ENCODE peak calls at places on chromosomes 16 and 17, in six cellular contexts. One of them, this sample, is unnamed.

GRCh38 chr16:47460301-47460754 is 535 bp downstream of the ITFG1 start:
- DNase-seq in NCI-H1417: peak
- DNase-seq in GM23248: peak
- DNase-seq in activated CD4-positive, alpha-beta T cell treated with anti-CD3 and anti-CD28 coated beads for 48 hours: no peak
- DNase-seq in Kasumi-1: no peak
- DNase-seq in stimulated activated CD4-positive, alpha-beta T cell treated with anti-CD3 and anti-CD28 coated beads, Interleukin-4, amount 100 ng/mL, for 4 hours: no peak
- DNase-seq in this sample: no peak

GRCh38 chr17:59356543-59357218 is 25.2 kb downstream of the YPEL2 start:
- DNase-seq in stimulated activated CD4-positive, alpha-beta T cell treated with anti-CD3 and anti-CD28 coated beads, Interleukin-4, amount 100 ng/mL, for 4 hours: no peak
- DNase-seq in Kasumi-1: no peak
- DNase-seq in NCI-H1417: no peak
- DNase-seq in activated CD4-positive, alpha-beta T cell treated with anti-CD3 and anti-CD28 coated beads for 48 hours: no peak
- DNase-seq in GM23248: peak
- DNase-seq in this sample: no peak

GRCh38 chr17:82985973-82986372 is 93.4 kb upstream of the METRNL start:
- DNase-seq in GM23248: peak
- DNase-seq in NCI-H1417: no peak
- DNase-seq in stimulated activated CD4-positive, alpha-beta T cell treated with anti-CD3 and anti-CD28 coated beads, Interleukin-4, amount 100 ng/mL, for 4 hours: peak
- DNase-seq in Kasumi-1: peak
- DNase-seq in activated CD4-positive, alpha-beta T cell treated with anti-CD3 and anti-CD28 coated beads for 48 hours: peak
- DNase-seq in this sample: no peak

GRCh38 chr17:19812407-19812806 is 55.3 kb downstream of the ULK2 start:
- DNase-seq in GM23248: peak
- DNase-seq in stimulated activated CD4-positive, alpha-beta T cell treated with anti-CD3 and anti-CD28 coated beads, Interleukin-4, amount 100 ng/mL, for 4 hours: no peak
- DNase-seq in activated CD4-positive, alpha-beta T cell treated with anti-CD3 and anti-CD28 coated beads for 48 hours: no peak
- DNase-seq in Kasumi-1: peak
- DNase-seq in NCI-H1417: no peak
- DNase-seq in this sample: no peak

GRCh38 chr16:83105279-83106077 is 478.7 kb downstream of the CDH13 start:
- DNase-seq in activated CD4-positive, alpha-beta T cell treated with anti-CD3 and anti-CD28 coated beads for 48 hours: no peak
- DNase-seq in stimulated activated CD4-positive, alpha-beta T cell treated with anti-CD3 and anti-CD28 coated beads, Interleukin-4, amount 100 ng/mL, for 4 hours: no peak
- DNase-seq in NCI-H1417: no peak
- DNase-seq in GM23248: no peak
- DNase-seq in Kasumi-1: no peak
- DNase-seq in this sample: no peak

GRCh38 chr16:4288148-4288921 is 15.5 kb upstream of the TFAP4 start:
- DNase-seq in NCI-H1417: peak
- DNase-seq in GM23248: peak
- DNase-seq in Kasumi-1: no peak
- DNase-seq in stimulated activated CD4-positive, alpha-beta T cell treated with anti-CD3 and anti-CD28 coated beads, Interleukin-4, amount 100 ng/mL, for 4 hours: peak
- DNase-seq in activated CD4-positive, alpha-beta T cell treated with anti-CD3 and anti-CD28 coated beads for 48 hours: peak
- DNase-seq in this sample: peak

GRCh38 chr16:27237229-27238015 is 31.1 kb downstream of the NSMCE1 start:
- DNase-seq in Kasumi-1: peak
- DNase-seq in NCI-H1417: no peak
- DNase-seq in activated CD4-positive, alpha-beta T cell treated with anti-CD3 and anti-CD28 coated beads for 48 hours: peak
- DNase-seq in stimulated activated CD4-positive, alpha-beta T cell treated with anti-CD3 and anti-CD28 coated beads, Interleukin-4, amount 100 ng/mL, for 4 hours: peak
- DNase-seq in GM23248: no peak
- DNase-seq in this sample: no peak

GRCh38 chr17:50353600-50354195 is 7.8 kb downstream of the XYLT2 start:
- DNase-seq in stimulated activated CD4-positive, alpha-beta T cell treated with anti-CD3 and anti-CD28 coated beads, Interleukin-4, amount 100 ng/mL, for 4 hours: no peak
- DNase-seq in NCI-H1417: no peak
- DNase-seq in GM23248: no peak
- DNase-seq in Kasumi-1: no peak
- DNase-seq in activated CD4-positive, alpha-beta T cell treated with anti-CD3 and anti-CD28 coated beads for 48 hours: no peak
- DNase-seq in this sample: no peak

GRCh38 chr16:35173295-35173694 is 1713.9 kb downstream of the TP53TG3F start:
- DNase-seq in GM23248: no peak
- DNase-seq in NCI-H1417: no peak
- DNase-seq in stimulated activated CD4-positive, alpha-beta T cell treated with anti-CD3 and anti-CD28 coated beads, Interleukin-4, amount 100 ng/mL, for 4 hours: no peak
- DNase-seq in activated CD4-positive, alpha-beta T cell treated with anti-CD3 and anti-CD28 coated beads for 48 hours: no peak
- DNase-seq in Kasumi-1: no peak
- DNase-seq in this sample: no peak

GRCh38 chr16:82584553-82585152 is 42.1 kb upstream of the CDH13 start:
- DNase-seq in activated CD4-positive, alpha-beta T cell treated with anti-CD3 and anti-CD28 coated beads for 48 hours: no peak
- DNase-seq in stimulated activated CD4-positive, alpha-beta T cell treated with anti-CD3 and anti-CD28 coated beads, Interleukin-4, amount 100 ng/mL, for 4 hours: no peak
- DNase-seq in Kasumi-1: no peak
- DNase-seq in NCI-H1417: no peak
- DNase-seq in GM23248: peak
- DNase-seq in this sample: no peak

GRCh38 chr17:14886200-14886739 is 378.9 kb downstream of the PMP22 start:
- DNase-seq in activated CD4-positive, alpha-beta T cell treated with anti-CD3 and anti-CD28 coated beads for 48 hours: no peak
- DNase-seq in Kasumi-1: no peak
- DNase-seq in stimulated activated CD4-positive, alpha-beta T cell treated with anti-CD3 and anti-CD28 coated beads, Interleukin-4, amount 100 ng/mL, for 4 hours: no peak
- DNase-seq in GM23248: peak
- DNase-seq in NCI-H1417: no peak
- DNase-seq in this sample: no peak

GRCh38 chr16:65698943-65699342 is 577.1 kb upstream of the CDH11 start:
- DNase-seq in activated CD4-positive, alpha-beta T cell treated with anti-CD3 and anti-CD28 coated beads for 48 hours: no peak
- DNase-seq in NCI-H1417: no peak
- DNase-seq in Kasumi-1: no peak
- DNase-seq in GM23248: peak
- DNase-seq in stimulated activated CD4-positive, alpha-beta T cell treated with anti-CD3 and anti-CD28 coated beads, Interleukin-4, amount 100 ng/mL, for 4 hours: no peak
- DNase-seq in this sample: no peak

GRCh38 chr16:85554791-85555548 is 58.2 kb upstream of the GSE1 start:
- DNase-seq in activated CD4-positive, alpha-beta T cell treated with anti-CD3 and anti-CD28 coated beads for 48 hours: peak
- DNase-seq in NCI-H1417: peak
- DNase-seq in Kasumi-1: peak
- DNase-seq in GM23248: peak
- DNase-seq in stimulated activated CD4-positive, alpha-beta T cell treated with anti-CD3 and anti-CD28 coated beads, Interleukin-4, amount 100 ng/mL, for 4 hours: peak
- DNase-seq in this sample: peak

GRCh38 chr17:37276475-37276874 is 99.3 kb upstream of the C17orf78 start:
- DNase-seq in Kasumi-1: no peak
- DNase-seq in activated CD4-positive, alpha-beta T cell treated with anti-CD3 and anti-CD28 coated beads for 48 hours: no peak
- DNase-seq in GM23248: no peak
- DNase-seq in stimulated activated CD4-positive, alpha-beta T cell treated with anti-CD3 and anti-CD28 coated beads, Interleukin-4, amount 100 ng/mL, for 4 hours: no peak
- DNase-seq in NCI-H1417: no peak
- DNase-seq in this sample: no peak

GRCh38 chr16:85033153-85033552 is 5.6 kb downstream of the KIAA0513 start:
- DNase-seq in NCI-H1417: peak
- DNase-seq in activated CD4-positive, alpha-beta T cell treated with anti-CD3 and anti-CD28 coated beads for 48 hours: no peak
- DNase-seq in stimulated activated CD4-positive, alpha-beta T cell treated with anti-CD3 and anti-CD28 coated beads, Interleukin-4, amount 100 ng/mL, for 4 hours: no peak
- DNase-seq in Kasumi-1: no peak
- DNase-seq in GM23248: no peak
- DNase-seq in this sample: no peak

GRCh38 chr17:3860939-3861338 is 14.9 kb upstream of the NCBP3 start:
- DNase-seq in stimulated activated CD4-positive, alpha-beta T cell treated with anti-CD3 and anti-CD28 coated beads, Interleukin-4, amount 100 ng/mL, for 4 hours: no peak
- DNase-seq in activated CD4-positive, alpha-beta T cell treated with anti-CD3 and anti-CD28 coated beads for 48 hours: no peak
- DNase-seq in Kasumi-1: no peak
- DNase-seq in NCI-H1417: no peak
- DNase-seq in GM23248: no peak
- DNase-seq in this sample: no peak

GRCh38 chr16:77336637-77337036 is 98.2 kb downstream of the ADAMTS18 start:
- DNase-seq in Kasumi-1: no peak
- DNase-seq in stimulated activated CD4-positive, alpha-beta T cell treated with anti-CD3 and anti-CD28 coated beads, Interleukin-4, amount 100 ng/mL, for 4 hours: no peak
- DNase-seq in NCI-H1417: no peak
- DNase-seq in activated CD4-positive, alpha-beta T cell treated with anti-CD3 and anti-CD28 coated beads for 48 hours: no peak
- DNase-seq in GM23248: peak
- DNase-seq in this sample: no peak

GRCh38 chr16:64469906-64470702 is 651.8 kb downstream of the CDH11 start:
- DNase-seq in activated CD4-positive, alpha-beta T cell treated with anti-CD3 and anti-CD28 coated beads for 48 hours: no peak
- DNase-seq in Kasumi-1: no peak
- DNase-seq in NCI-H1417: no peak
- DNase-seq in stimulated activated CD4-positive, alpha-beta T cell treated with anti-CD3 and anti-CD28 coated beads, Interleukin-4, amount 100 ng/mL, for 4 hours: no peak
- DNase-seq in GM23248: peak
- DNase-seq in this sample: no peak

GRCh38 chr16:31876955-31877828 is 3.6 kb downstream of the ZNF267 start:
- DNase-seq in NCI-H1417: no peak
- DNase-seq in activated CD4-positive, alpha-beta T cell treated with anti-CD3 and anti-CD28 coated beads for 48 hours: peak
- DNase-seq in GM23248: peak
- DNase-seq in stimulated activated CD4-positive, alpha-beta T cell treated with anti-CD3 and anti-CD28 coated beads, Interleukin-4, amount 100 ng/mL, for 4 hours: peak
- DNase-seq in Kasumi-1: peak
- DNase-seq in this sample: no peak

GRCh38 chr16:84864266-84864955 is 44.6 kb downstream of the CRISPLD2 start:
- DNase-seq in activated CD4-positive, alpha-beta T cell treated with anti-CD3 and anti-CD28 coated beads for 48 hours: no peak
- DNase-seq in Kasumi-1: no peak
- DNase-seq in stimulated activated CD4-positive, alpha-beta T cell treated with anti-CD3 and anti-CD28 coated beads, Interleukin-4, amount 100 ng/mL, for 4 hours: no peak
- DNase-seq in GM23248: no peak
- DNase-seq in NCI-H1417: no peak
- DNase-seq in this sample: no peak

GRCh38 chr17:31537558-31537957 is 146.1 kb downstream of the RAB11FIP4 start:
- DNase-seq in NCI-H1417: no peak
- DNase-seq in Kasumi-1: no peak
- DNase-seq in GM23248: peak
- DNase-seq in activated CD4-positive, alpha-beta T cell treated with anti-CD3 and anti-CD28 coated beads for 48 hours: no peak
- DNase-seq in stimulated activated CD4-positive, alpha-beta T cell treated with anti-CD3 and anti-CD28 coated beads, Interleukin-4, amount 100 ng/mL, for 4 hours: no peak
- DNase-seq in this sample: no peak

GRCh38 chr17:17545031-17545820 is 46.3 kb downstream of the PEMT start:
- DNase-seq in Kasumi-1: no peak
- DNase-seq in NCI-H1417: no peak
- DNase-seq in activated CD4-positive, alpha-beta T cell treated with anti-CD3 and anti-CD28 coated beads for 48 hours: no peak
- DNase-seq in GM23248: peak
- DNase-seq in stimulated activated CD4-positive, alpha-beta T cell treated with anti-CD3 and anti-CD28 coated beads, Interleukin-4, amount 100 ng/mL, for 4 hours: no peak
- DNase-seq in this sample: no peak

GRCh38 chr17:38464251-38464722 is 36.0 kb downstream of the ARHGAP23 start:
- DNase-seq in activated CD4-positive, alpha-beta T cell treated with anti-CD3 and anti-CD28 coated beads for 48 hours: no peak
- DNase-seq in NCI-H1417: no peak
- DNase-seq in stimulated activated CD4-positive, alpha-beta T cell treated with anti-CD3 and anti-CD28 coated beads, Interleukin-4, amount 100 ng/mL, for 4 hours: no peak
- DNase-seq in Kasumi-1: no peak
- DNase-seq in GM23248: peak
- DNase-seq in this sample: no peak

GRCh38 chr16:50837324-50837723 is 95.4 kb downstream of the CYLD start:
- DNase-seq in activated CD4-positive, alpha-beta T cell treated with anti-CD3 and anti-CD28 coated beads for 48 hours: no peak
- DNase-seq in NCI-H1417: no peak
- DNase-seq in Kasumi-1: no peak
- DNase-seq in GM23248: no peak
- DNase-seq in stimulated activated CD4-positive, alpha-beta T cell treated with anti-CD3 and anti-CD28 coated beads, Interleukin-4, amount 100 ng/mL, for 4 hours: no peak
- DNase-seq in this sample: no peak

GRCh38 chr16:63714876-63715275 is 1407.0 kb downstream of the CDH11 start:
- DNase-seq in NCI-H1417: no peak
- DNase-seq in stimulated activated CD4-positive, alpha-beta T cell treated with anti-CD3 and anti-CD28 coated beads, Interleukin-4, amount 100 ng/mL, for 4 hours: no peak
- DNase-seq in activated CD4-positive, alpha-beta T cell treated with anti-CD3 and anti-CD28 coated beads for 48 hours: no peak
- DNase-seq in GM23248: no peak
- DNase-seq in Kasumi-1: no peak
- DNase-seq in this sample: peak

GRCh38 chr17:82320956-82321927 is 3.8 kb upstream of the CD7 start:
- DNase-seq in activated CD4-positive, alpha-beta T cell treated with anti-CD3 and anti-CD28 coated beads for 48 hours: peak
- DNase-seq in Kasumi-1: no peak
- DNase-seq in NCI-H1417: no peak
- DNase-seq in stimulated activated CD4-positive, alpha-beta T cell treated with anti-CD3 and anti-CD28 coated beads, Interleukin-4, amount 100 ng/mL, for 4 hours: peak
- DNase-seq in GM23248: peak
- DNase-seq in this sample: no peak

GRCh38 chr16:3578610-3579551 is 1.7 kb upstream of the NLRC3 start:
- DNase-seq in Kasumi-1: no peak
- DNase-seq in GM23248: no peak
- DNase-seq in activated CD4-positive, alpha-beta T cell treated with anti-CD3 and anti-CD28 coated beads for 48 hours: peak
- DNase-seq in NCI-H1417: no peak
- DNase-seq in stimulated activated CD4-positive, alpha-beta T cell treated with anti-CD3 and anti-CD28 coated beads, Interleukin-4, amount 100 ng/mL, for 4 hours: peak
- DNase-seq in this sample: no peak

GRCh38 chr17:82391496-82392066 is 20.0 kb downstream of the UTS2R start:
- DNase-seq in activated CD4-positive, alpha-beta T cell treated with anti-CD3 and anti-CD28 coated beads for 48 hours: no peak
- DNase-seq in Kasumi-1: no peak
- DNase-seq in stimulated activated CD4-positive, alpha-beta T cell treated with anti-CD3 and anti-CD28 coated beads, Interleukin-4, amount 100 ng/mL, for 4 hours: no peak
- DNase-seq in NCI-H1417: no peak
- DNase-seq in GM23248: no peak
- DNase-seq in this sample: no peak

GRCh38 chr17:50132104-50132794 is 2.3 kb upstream of the SAMD14 start:
- DNase-seq in stimulated activated CD4-positive, alpha-beta T cell treated with anti-CD3 and anti-CD28 coated beads, Interleukin-4, amount 100 ng/mL, for 4 hours: no peak
- DNase-seq in Kasumi-1: no peak
- DNase-seq in GM23248: no peak
- DNase-seq in NCI-H1417: no peak
- DNase-seq in activated CD4-positive, alpha-beta T cell treated with anti-CD3 and anti-CD28 coated beads for 48 hours: no peak
- DNase-seq in this sample: no peak

GRCh38 chr16:49980166-49980565 is 44.9 kb upstream of the CNEP1R1 start:
- DNase-seq in GM23248: no peak
- DNase-seq in Kasumi-1: no peak
- DNase-seq in stimulated activated CD4-positive, alpha-beta T cell treated with anti-CD3 and anti-CD28 coated beads, Interleukin-4, amount 100 ng/mL, for 4 hours: no peak
- DNase-seq in NCI-H1417: no peak
- DNase-seq in activated CD4-positive, alpha-beta T cell treated with anti-CD3 and anti-CD28 coated beads for 48 hours: no peak
- DNase-seq in this sample: no peak

GRCh38 chr16:2783581-2784375 is 3.6 kb downstream of the PRSS33 start:
- DNase-seq in stimulated activated CD4-positive, alpha-beta T cell treated with anti-CD3 and anti-CD28 coated beads, Interleukin-4, amount 100 ng/mL, for 4 hours: no peak
- DNase-seq in NCI-H1417: no peak
- DNase-seq in Kasumi-1: no peak
- DNase-seq in GM23248: no peak
- DNase-seq in activated CD4-positive, alpha-beta T cell treated with anti-CD3 and anti-CD28 coated beads for 48 hours: no peak
- DNase-seq in this sample: no peak

GRCh38 chr16:86854895-86855294 is 276.5 kb downstream of the FOXL1 start:
- DNase-seq in NCI-H1417: no peak
- DNase-seq in GM23248: peak
- DNase-seq in stimulated activated CD4-positive, alpha-beta T cell treated with anti-CD3 and anti-CD28 coated beads, Interleukin-4, amount 100 ng/mL, for 4 hours: no peak
- DNase-seq in activated CD4-positive, alpha-beta T cell treated with anti-CD3 and anti-CD28 coated beads for 48 hours: no peak
- DNase-seq in Kasumi-1: no peak
- DNase-seq in this sample: no peak

GRCh38 chr17:50149099-50149424 is 1.4 kb downstream of the PPP1R9B start:
- DNase-seq in NCI-H1417: no peak
- DNase-seq in GM23248: no peak
- DNase-seq in stimulated activated CD4-positive, alpha-beta T cell treated with anti-CD3 and anti-CD28 coated beads, Interleukin-4, amount 100 ng/mL, for 4 hours: no peak
- DNase-seq in activated CD4-positive, alpha-beta T cell treated with anti-CD3 and anti-CD28 coated beads for 48 hours: no peak
- DNase-seq in Kasumi-1: no peak
- DNase-seq in this sample: no peak

GRCh38 chr16:71461686-71462648 is at the start of gene ZNF23:
- DNase-seq in stimulated activated CD4-positive, alpha-beta T cell treated with anti-CD3 and anti-CD28 coated beads, Interleukin-4, amount 100 ng/mL, for 4 hours: peak
- DNase-seq in Kasumi-1: peak
- DNase-seq in GM23248: peak
- DNase-seq in NCI-H1417: peak
- DNase-seq in activated CD4-positive, alpha-beta T cell treated with anti-CD3 and anti-CD28 coated beads for 48 hours: peak
- DNase-seq in this sample: peak

GRCh38 chr17:7308625-7309433 is 1.4 kb downstream of the EIF5A start:
- DNase-seq in GM23248: peak
- DNase-seq in stimulated activated CD4-positive, alpha-beta T cell treated with anti-CD3 and anti-CD28 coated beads, Interleukin-4, amount 100 ng/mL, for 4 hours: peak
- DNase-seq in NCI-H1417: peak
- DNase-seq in Kasumi-1: peak
- DNase-seq in activated CD4-positive, alpha-beta T cell treated with anti-CD3 and anti-CD28 coated beads for 48 hours: peak
- DNase-seq in this sample: peak

GRCh38 chr17:36195474-36196098 is 972 bp downstream of the CCL3L1 start:
- DNase-seq in activated CD4-positive, alpha-beta T cell treated with anti-CD3 and anti-CD28 coated beads for 48 hours: no peak
- DNase-seq in Kasumi-1: peak
- DNase-seq in GM23248: no peak
- DNase-seq in NCI-H1417: no peak
- DNase-seq in stimulated activated CD4-positive, alpha-beta T cell treated with anti-CD3 and anti-CD28 coated beads, Interleukin-4, amount 100 ng/mL, for 4 hours: no peak
- DNase-seq in this sample: no peak

GRCh38 chr17:68248199-68248825 is 469 bp downstream of the AMZ2 start:
- DNase-seq in activated CD4-positive, alpha-beta T cell treated with anti-CD3 and anti-CD28 coated beads for 48 hours: peak
- DNase-seq in GM23248: peak
- DNase-seq in NCI-H1417: peak
- DNase-seq in Kasumi-1: peak
- DNase-seq in stimulated activated CD4-positive, alpha-beta T cell treated with anti-CD3 and anti-CD28 coated beads, Interleukin-4, amount 100 ng/mL, for 4 hours: no peak
- DNase-seq in this sample: no peak

GRCh38 chr17:16593356-16594102 is 24.5 kb upstream of the ZNF287 start:
- DNase-seq in activated CD4-positive, alpha-beta T cell treated with anti-CD3 and anti-CD28 coated beads for 48 hours: no peak
- DNase-seq in stimulated activated CD4-positive, alpha-beta T cell treated with anti-CD3 and anti-CD28 coated beads, Interleukin-4, amount 100 ng/mL, for 4 hours: no peak
- DNase-seq in NCI-H1417: no peak
- DNase-seq in GM23248: peak
- DNase-seq in Kasumi-1: no peak
- DNase-seq in this sample: no peak

GRCh38 chr16:30068750-30069574 is 3.4 kb downstream of the ALDOA start:
- DNase-seq in stimulated activated CD4-positive, alpha-beta T cell treated with anti-CD3 and anti-CD28 coated beads, Interleukin-4, amount 100 ng/mL, for 4 hours: peak
- DNase-seq in activated CD4-positive, alpha-beta T cell treated with anti-CD3 and anti-CD28 coated beads for 48 hours: peak
- DNase-seq in NCI-H1417: no peak
- DNase-seq in GM23248: peak
- DNase-seq in Kasumi-1: no peak
- DNase-seq in this sample: no peak